ENCODE peak calls at places on chromosomes 2 and 18, in seven cellular contexts. Q is HFFc6, O is nucleus accumbens, S is glutamatergic neuron, C is neural progenitor cell, F is NB4, U is LHCN-M2. M is an unnamed sample.

GRCh38 chr18:961644-962355 is 57.1 kb downstream of the ADCYAP1 start:
- DNase-seq in Q (peak; percentile 8), U (peak; percentile 18), O (no peak), C (peak; percentile 25), F (peak; percentile 54), S (peak; percentile 50), M (peak; percentile 66)

GRCh38 chr2:144163592-144163991 is 356.3 kb downstream of the ZEB2 start:
- DNase-seq in Q (no peak), S (no peak), O (no peak), F (no peak), U (no peak), C (no peak), M (no peak)

GRCh38 chr2:121043827-121044222 is 241.2 kb downstream of the TFCP2L1 start:
- DNase-seq in S (no peak), Q (no peak), U (no peak), O (no peak), F (no peak), C (no peak), M (no peak)

GRCh38 chr2:128563348-128563687 is 244.7 kb upstream of the HS6ST1 start:
- DNase-seq in Q (peak; percentile 93), O (peak; percentile 70), F (no peak), U (no peak), S (no peak), C (no peak), M (no peak)

GRCh38 chr2:10378189-10378588 is 69.9 kb downstream of the ODC1 start:
- DNase-seq in Q (no peak), C (no peak), O (no peak), F (peak; percentile 46), U (no peak), S (no peak), M (no peak)

GRCh38 chr2:110748489-110748867 is 16.1 kb downstream of the ACOXL start:
- DNase-seq in F (peak; percentile 10), Q (no peak), S (no peak), U (peak; percentile 83), O (no peak), C (peak; percentile 30), M (no peak)

GRCh38 chr2:62871506-62871905 is 166.0 kb downstream of the EHBP1 start:
- DNase-seq in S (no peak), F (no peak), U (no peak), O (no peak), Q (no peak), C (no peak), M (no peak)

GRCh38 chr2:230658877-230659652 is 53.6 kb upstream of the CAB39 start:
- DNase-seq in C (no peak), F (peak; percentile 97), Q (no peak), O (no peak), U (no peak), S (no peak), M (no peak)

GRCh38 chr18:80196528-80197320 is 50.6 kb downstream of the PARD6G start:
- DNase-seq in C (peak; percentile 74), F (no peak), Q (peak; percentile 9), S (no peak), O (no peak), U (no peak), M (no peak)